ENCODE peak calls at places on chromosomes 7 and 10, in seven cellular contexts. N, T, B, W, M, Y and P are unnamed samples.

GRCh38 chr7:28017372-28017771 is 163.2 kb downstream of the JAZF1 start:
- DNase-seq in Y (no peak), W (peak), N (no peak), T (peak), M (no peak), B (peak), P (peak)

GRCh38 chr7:4470246-4470645 is 211.8 kb upstream of the FOXK1 start:
- DNase-seq in M (no peak), T (no peak), Y (no peak), N (no peak), W (no peak), B (no peak), P (no peak)

GRCh38 chr7:21099432-21099831 is 312.7 kb upstream of the SP8 start:
- DNase-seq in Y (no peak), T (no peak), M (no peak), W (no peak), N (no peak), B (no peak), P (no peak)

GRCh38 chr7:123714296-123715080 is 34.3 kb downstream of the WASL start:
- DNase-seq in W (peak), B (no peak), M (no peak), N (no peak), T (no peak), Y (no peak), P (no peak)

GRCh38 chr7:8109196-8110022 is 140.8 kb downstream of the GLCCI1 start:
- DNase-seq in B (peak), W (peak), Y (no peak), N (no peak), T (peak), M (no peak), P (no peak)

GRCh38 chr7:140192176-140192575 is 15.4 kb upstream of the KDM7A start:
- DNase-seq in M (no peak), T (no peak), N (no peak), Y (no peak), B (no peak), W (no peak), P (no peak)

GRCh38 chr10:97543025-97543546 is 29.5 kb upstream of the ANKRD2 start:
- DNase-seq in M (peak), Y (no peak), W (peak), B (peak), N (peak), T (peak), P (peak)

GRCh38 chr10:34222359-34222758 is 592.7 kb downstream of the PARD3 start:
- DNase-seq in N (no peak), B (no peak), M (no peak), T (no peak), Y (no peak), W (no peak), P (no peak)

GRCh38 chr10:5547934-5548660 is 23.3 kb downstream of the CALML3 start:
- DNase-seq in Y (no peak), N (no peak), M (no peak), T (no peak), B (peak), W (no peak), P (no peak)

GRCh38 chr10:21579291-21579690 is 45.3 kb downstream of the MLLT10 start:
- DNase-seq in T (no peak), B (no peak), M (no peak), W (no peak), Y (no peak), N (no peak), P (no peak)

GRCh38 chr10:68871731-68872342 is 29.3 kb upstream of the DDX50 start:
- DNase-seq in B (no peak), W (peak), T (no peak), M (no peak), Y (no peak), N (no peak), P (no peak)

GRCh38 chr10:128054163-128054970 is 71.9 kb downstream of the MKI67 start:
- DNase-seq in N (no peak), B (no peak), T (no peak), W (no peak), Y (no peak), M (peak), P (no peak)

GRCh38 chr7:30224511-30225031 is 59.8 kb upstream of the ZNRF2 start:
- DNase-seq in Y (no peak), N (no peak), B (peak), W (peak), M (peak), T (peak), P (no peak)

GRCh38 chr7:26891400-26892355 is 27.3 kb upstream of the SKAP2 start:
- DNase-seq in N (no peak), W (peak), Y (no peak), B (peak), T (peak), M (no peak), P (no peak)

GRCh38 chr7:75532639-75533038 is 40.5 kb downstream of the SPDYE5 start:
- DNase-seq in M (no peak), W (no peak), T (no peak), Y (no peak), N (no peak), B (no peak), P (no peak)

GRCh38 chr7:156175003-156175402 is 362.7 kb upstream of the SHH start:
- DNase-seq in T (no peak), Y (no peak), B (no peak), W (no peak), M (no peak), N (no peak), P (no peak)

GRCh38 chr10:92052741-92053140 is 129.2 kb downstream of the BTAF1 start:
- DNase-seq in T (no peak), N (no peak), B (no peak), W (no peak), M (no peak), Y (no peak), P (no peak)

GRCh38 chr10:73646598-73647041 is 5.3 kb upstream of the MYOZ1 start:
- DNase-seq in W (no peak), B (no peak), M (no peak), T (no peak), Y (no peak), N (no peak), P (no peak)

GRCh38 chr7:99579956-99580777 is 17.9 kb upstream of the TMEM225B start:
- DNase-seq in T (peak), M (no peak), B (peak), N (peak), W (no peak), Y (peak), P (no peak)

GRCh38 chr10:48598243-48598935 is 6.5 kb downstream of the ARHGAP22 start:
- DNase-seq in W (no peak), N (no peak), Y (no peak), T (no peak), B (no peak), M (no peak), P (no peak)

GRCh38 chr7:33012364-33012763 is 50.2 kb downstream of the NT5C3A start:
- DNase-seq in M (no peak), T (no peak), N (no peak), B (no peak), Y (no peak), W (no peak), P (no peak)

GRCh38 chr10:78348416-78349164 is 314.9 kb downstream of the RPS24 start:
- DNase-seq in Y (no peak), T (no peak), W (no peak), B (no peak), N (no peak), M (no peak), P (no peak)

GRCh38 chr10:114402233-114402632 is 2.1 kb downstream of the AFAP1L2 start:
- DNase-seq in B (no peak), T (no peak), M (no peak), W (no peak), N (no peak), Y (no peak), P (no peak)

GRCh38 chr7:33262476-33262875 is 133.1 kb downstream of the BBS9 start:
- DNase-seq in N (no peak), W (no peak), M (no peak), Y (no peak), B (no peak), T (no peak), P (no peak)

GRCh38 chr10:42785759-42786158 is 3.2 kb downstream of the BMS1 start:
- DNase-seq in W (no peak), Y (no peak), N (no peak), M (no peak), B (no peak), T (no peak), P (no peak)

GRCh38 chr10:12221323-12222298 is 25.6 kb downstream of the CDC123 start:
- DNase-seq in B (no peak), T (no peak), N (no peak), Y (no peak), M (no peak), W (no peak), P (no peak)

GRCh38 chr10:101694674-101695403 is at the start of gene FBXW4:
- DNase-seq in W (no peak), B (peak), M (peak), T (peak), Y (peak), N (peak), P (peak)

GRCh38 chr10:6130851-6131470 is 42.1 kb downstream of the RBM17 start:
- DNase-seq in T (no peak), N (no peak), M (no peak), W (no peak), Y (no peak), B (no peak), P (no peak)

GRCh38 chr7:122577449-122578003 is 121.4 kb downstream of the RNF133 start:
- DNase-seq in B (no peak), N (no peak), Y (no peak), T (no peak), W (no peak), M (no peak), P (no peak)

GRCh38 chr7:123645516-123645915 is 10.2 kb upstream of the LMOD2 start:
- DNase-seq in N (no peak), M (no peak), W (no peak), B (no peak), T (no peak), Y (no peak), P (no peak)

GRCh38 chr10:97058521-97058920 is 127.2 kb downstream of the SLIT1 start:
- DNase-seq in W (no peak), M (no peak), N (no peak), T (no peak), Y (no peak), B (no peak), P (no peak)

GRCh38 chr10:56507033-56507432 is 146.0 kb upstream of the ZWINT start:
- DNase-seq in N (no peak), T (no peak), B (no peak), W (no peak), Y (no peak), M (no peak), P (no peak)

GRCh38 chr10:106938448-106939014 is 226.0 kb downstream of the SORCS1 start:
- DNase-seq in M (no peak), Y (no peak), T (no peak), N (no peak), W (no peak), B (no peak), P (no peak)

GRCh38 chr7:138460176-138460648 is at the start of gene TRIM24:
- DNase-seq in B (no peak), M (no peak), Y (no peak), T (no peak), N (no peak), W (no peak), P (peak)

GRCh38 chr7:44604941-44605340 is 1.5 kb upstream of the OGDH start:
- DNase-seq in Y (no peak), T (no peak), W (no peak), M (no peak), B (no peak), N (no peak), P (no peak)

GRCh38 chr10:132057191-132057681 is 8.5 kb upstream of the JAKMIP3 start:
- DNase-seq in M (no peak), W (no peak), T (no peak), N (no peak), B (no peak), Y (no peak), P (no peak)